ENCODE peak calls at places on chromosomes 5 and 9, in six cellular contexts. G, R, K, N, L and P are unnamed samples.

GRCh38 chr9:101999441-101999840 is 261.0 kb upstream of the GRIN3A start:
- DNase-seq in L (no peak), G (no peak), N (no peak), K (no peak), R (no peak), P (no peak)

GRCh38 chr9:91119679-91120078 is 242.0 kb downstream of the AUH start:
- DNase-seq in N (no peak), K (no peak), G (no peak), R (no peak), L (no peak), P (no peak)

GRCh38 chr5:168875839-168876238 is 296.7 kb upstream of the PANK3 start:
- DNase-seq in N (no peak), G (no peak), L (no peak), K (no peak), R (no peak), P (no peak)

GRCh38 chr5:133108481-133108921 is 56.7 kb downstream of the HSPA4 start:
- DNase-seq in N (no peak), R (no peak), L (no peak), K (no peak), G (no peak), P (no peak)

GRCh38 chr9:374726-375125 is 160.1 kb downstream of the DOCK8 start:
- DNase-seq in G (no peak), N (no peak), L (no peak), K (no peak), R (no peak), P (no peak)

GRCh38 chr5:157748740-157749461 is 5.4 kb downstream of the LSM11 start:
- DNase-seq in L (no peak), K (no peak), N (no peak), G (no peak), R (no peak), P (no peak)

GRCh38 chr5:4873656-4874055 is 266.5 kb upstream of the ADAMTS16 start:
- DNase-seq in G (no peak), L (no peak), K (no peak), N (no peak), R (no peak), P (no peak)

GRCh38 chr5:130400091-130400490 is 495.8 kb downstream of the CHSY3 start:
- DNase-seq in K (no peak), R (no peak), G (no peak), L (no peak), N (peak; percentile 7), P (no peak)

GRCh38 chr9:108897324-108898096 is 35.4 kb downstream of the ACTL7A start:
- DNase-seq in G (no peak), R (no peak), N (peak; percentile 18), L (no peak), K (no peak), P (no peak)

GRCh38 chr5:94017579-94017978 is 276.2 kb upstream of the POU5F2 start:
- DNase-seq in K (no peak), R (no peak), N (no peak), G (no peak), L (no peak), P (no peak)

GRCh38 chr9:92265159-92265558 is 28.3 kb downstream of the IARS1 start:
- DNase-seq in R (no peak), L (no peak), N (no peak), G (no peak), K (no peak), P (no peak)

DNA sequence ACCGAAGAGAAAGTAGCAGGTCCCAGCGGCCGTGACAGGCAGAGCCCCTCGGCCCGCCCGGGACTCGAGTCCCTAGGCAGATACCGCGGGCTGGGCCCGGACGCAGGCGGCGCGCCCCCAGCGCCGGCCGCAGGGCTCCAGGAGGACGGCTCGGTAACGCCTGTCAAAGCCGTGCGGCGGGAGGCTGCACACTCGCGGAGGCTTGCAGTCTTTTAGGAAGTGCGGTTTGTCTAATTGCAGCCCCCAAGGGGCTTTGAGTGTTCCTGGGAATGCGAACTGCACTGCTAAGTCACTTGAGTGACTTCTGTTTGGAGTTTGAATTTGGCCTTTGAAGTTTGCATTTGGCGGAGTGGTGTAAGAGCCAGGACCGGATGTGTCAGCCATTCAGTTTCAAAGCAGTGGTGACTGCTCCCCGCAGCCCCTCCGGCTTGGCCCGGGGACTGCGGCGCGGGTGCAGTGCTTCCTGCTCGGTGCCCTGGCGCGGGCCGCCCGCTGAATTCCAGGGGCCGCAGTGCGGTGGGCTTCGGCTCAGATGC is 1.3 kb downstream of the MAP3K1 start:
- DNase-seq in N (peak; percentile 84), K (peak; percentile 76), G (no peak), R (peak; percentile 93), L (no peak), P (peak; percentile 86)
- TF ChIP-seq POLR2AphosphoS5 in N (peak; percentile 43), K (no peak), G (peak; percentile 10), R (peak; percentile 86), L (peak; percentile 31), P (no peak)

DNA sequence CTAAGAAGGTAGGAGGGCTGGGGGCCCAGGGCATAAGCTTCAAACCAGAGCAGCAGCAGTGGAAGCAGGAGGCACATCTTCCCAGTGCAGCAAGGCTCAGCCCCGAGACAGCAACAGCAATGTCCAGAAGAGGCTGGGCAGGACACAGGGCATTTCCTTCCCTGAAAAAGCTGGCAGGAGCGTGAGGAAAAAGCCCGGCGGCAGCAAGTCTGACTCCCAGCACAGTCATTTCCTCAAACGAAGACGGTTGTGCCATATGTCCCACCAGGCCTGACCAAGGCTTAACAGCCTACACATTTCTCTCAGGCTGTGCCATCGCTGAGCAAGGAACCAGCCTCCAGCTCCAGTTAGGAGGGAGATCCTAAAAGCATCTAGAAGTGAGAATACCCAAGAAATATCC is 74.5 kb downstream of the APTX start:
- DNase-seq in N (no peak), G (no peak), L (no peak), K (no peak), R (no peak), P (no peak)
- TF ChIP-seq POLR2AphosphoS5 in N (no peak), G (no peak), L (no peak), K (no peak), R (no peak), P (no peak)

GRCh38 chr5:82167372-82167771 is 110.8 kb downstream of the RPS23 start:
- DNase-seq in N (no peak), G (no peak), L (no peak), R (no peak), K (no peak), P (no peak)
- TF ChIP-seq POLR2AphosphoS5 in N (no peak), G (no peak), L (no peak), R (no peak), K (no peak), P (no peak)

GRCh38 chr9:33186457-33187168 is 19.5 kb upstream of the B4GALT1 start:
- DNase-seq in K (peak; percentile 77), N (no peak), L (no peak), G (no peak), R (no peak), P (no peak)

GRCh38 chr9:33189331-33189731 is 22.2 kb upstream of the B4GALT1 start:
- DNase-seq in K (no peak), L (no peak), G (no peak), R (no peak), N (no peak), P (no peak)

GRCh38 chr9:33185858-33186257 is 18.7 kb upstream of the B4GALT1 start:
- DNase-seq in R (no peak), N (no peak), L (no peak), K (no peak), G (no peak), P (no peak)

GRCh38 chr9:33185406-33185805 is 18.3 kb upstream of the B4GALT1 start:
- DNase-seq in L (no peak), N (no peak), R (no peak), G (no peak), K (no peak), P (no peak)

GRCh38 chr9:33187519-33188218 is 20.5 kb upstream of the B4GALT1 start:
- DNase-seq in G (no peak), R (no peak), K (peak; percentile 80), N (no peak), L (no peak), P (no peak)
- TF ChIP-seq POLR2AphosphoS5 in G (peak; percentile 60), R (no peak), K (peak; percentile 60), N (no peak), L (no peak), P (no peak)

GRCh38 chr5:155080721-155081120 is 67.2 kb downstream of the KIF4B start:
- DNase-seq in N (no peak), R (no peak), L (no peak), K (no peak), G (no peak), P (no peak)

GRCh38 chr5:155079698-155080097 is 66.1 kb downstream of the KIF4B start:
- DNase-seq in N (no peak), R (no peak), K (no peak), L (no peak), G (no peak), P (no peak)

GRCh38 chr5:155081618-155082017 is 68.1 kb downstream of the KIF4B start:
- DNase-seq in N (no peak), L (no peak), G (no peak), R (no peak), K (no peak), P (no peak)

GRCh38 chr5:155085282-155085990 is 71.9 kb downstream of the KIF4B start:
- DNase-seq in L (no peak), N (no peak), G (no peak), R (no peak), K (no peak), P (no peak)

DNA sequence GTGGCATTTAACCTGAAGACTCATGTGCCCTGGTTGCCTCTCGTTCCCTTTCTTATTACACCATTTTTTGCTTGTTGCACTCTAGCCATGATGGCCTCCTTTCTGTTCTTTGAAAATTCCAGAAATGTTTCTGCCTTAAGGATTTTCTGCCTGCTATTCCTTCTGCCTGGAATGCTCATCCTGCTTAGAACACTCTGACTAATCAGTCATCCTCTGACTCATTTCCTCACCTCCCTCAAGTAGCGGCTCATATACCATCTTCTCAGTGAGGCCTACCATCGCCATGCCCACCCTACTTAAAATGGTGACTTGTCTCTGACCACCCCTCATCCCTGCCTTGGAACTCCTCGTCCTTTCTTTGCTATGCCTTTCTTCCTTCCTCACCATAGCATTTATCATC is 68.8 kb downstream of the KIF4B start:
- DNase-seq in L (peak; percentile 28), G (no peak), K (no peak), R (no peak), N (no peak), P (no peak)
- TF ChIP-seq POLR2AphosphoS5 in L (no peak), G (no peak), K (no peak), R (no peak), N (no peak), P (no peak)

DNA sequence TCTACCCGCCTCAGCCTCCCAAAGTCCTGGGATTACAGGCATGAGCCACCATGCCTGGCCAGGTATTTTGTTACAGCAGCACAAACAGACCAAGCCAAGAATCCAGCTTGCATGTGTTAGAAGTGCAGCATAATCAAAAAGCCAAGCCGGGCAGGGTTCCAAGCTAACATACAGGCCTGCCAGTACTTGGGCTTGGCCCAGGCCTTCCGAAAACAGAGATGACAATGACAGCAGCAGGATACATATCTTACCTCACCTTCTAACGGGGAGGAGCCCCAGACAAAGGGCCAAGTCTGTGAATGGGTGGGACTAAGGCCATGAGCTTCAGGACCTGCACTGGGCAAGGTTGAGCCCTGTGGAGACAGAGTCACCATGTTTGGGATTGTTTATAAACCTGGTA is 91.3 kb upstream of the ZNF462 start:
- DNase-seq in N (no peak), L (no peak), R (no peak), K (no peak), G (no peak), P (no peak)
- TF ChIP-seq POLR2AphosphoS5 in N (no peak), L (no peak), R (no peak), K (no peak), G (no peak), P (no peak)